ENCODE peak calls at places on chromosome 5, in four cellular contexts. H, C, D and R are unnamed samples.

GRCh38 chr5:81778642-81779041 is 27.7 kb upstream of the SSBP2 start:
- DNase-seq in C (no peak), H (no peak), D (no peak), R (no peak)

GRCh38 chr5:7592910-7593309 is 197.0 kb downstream of the ADCY2 start:
- DNase-seq in D (no peak), H (no peak), C (no peak), R (no peak)

GRCh38 chr5:126251024-126251423 is 172.2 kb upstream of the GRAMD2B start:
- DNase-seq in C (no peak), H (no peak), D (no peak), R (no peak)

GRCh38 chr5:173204185-173204979 is 30.6 kb downstream of the NKX2-5 start:
- DNase-seq in H (no peak), D (peak; percentile 13), C (no peak), R (no peak)

GRCh38 chr5:142428036-142428772 is 103.4 kb upstream of the SPRY4 start:
- DNase-seq in H (no peak), D (no peak), C (no peak), R (no peak)

GRCh38 chr5:91641730-91642350 is 258.7 kb upstream of the ARRDC3 start:
- DNase-seq in D (peak; percentile 25), H (no peak), C (no peak), R (peak; percentile 6)

GRCh38 chr5:32964246-32964645 is 253.1 kb downstream of the NPR3 start:
- DNase-seq in C (no peak), D (no peak), H (no peak), R (no peak)

GRCh38 chr5:96714450-96714849 is 52.3 kb downstream of the CAST start:
- DNase-seq in H (no peak), C (no peak), D (no peak), R (no peak)

GRCh38 chr5:150469718-150470470 is 20.4 kb upstream of the RPS14 start:
- DNase-seq in C (no peak), H (no peak), D (no peak), R (no peak)

GRCh38 chr5:91296691-91297143 is 86.4 kb downstream of the ARRDC3 start:
- DNase-seq in H (no peak), D (no peak), C (peak; percentile 88), R (no peak)

GRCh38 chr5:34412769-34413168 is 243.4 kb upstream of the RAI14 start:
- DNase-seq in H (no peak), C (no peak), D (no peak), R (no peak)

GRCh38 chr5:170508036-170508435 is 4.2 kb downstream of the KCNIP1 start:
- DNase-seq in H (no peak), D (no peak), C (no peak), R (no peak)